ENCODE peak calls at places on chromosomes 16 and 17, in nine cellular contexts. N is endothelial cell of umbilical vein, O is upper lobe of right lung, E is left ventricle myocardium inferior, P is WTC11, J is fibroblast of the aortic adventitia, X is body of pancreas, B is type B pancreatic cell, D is Peyer's patch. I is an unnamed sample.

GRCh38 chr16:48561960-48562393 is 48.0 kb downstream of the N4BP1 start:
- DNase-seq in N (peak; percentile 58), O (no peak), E (no peak), P (no peak), J (peak; percentile 34), X (no peak), B (no peak), D (no peak), I (no peak)

GRCh38 chr16:81548901-81549546 is 104.4 kb downstream of the CMIP start:
- DNase-seq in N (no peak), O (no peak), E (no peak), P (no peak), J (no peak), X (peak; percentile 78), B (no peak), D (peak; percentile 81), I (no peak)

GRCh38 chr17:60602385-60602742 is 2.4 kb downstream of the PPM1D start:
- DNase-seq in N (no peak), O (no peak), E (no peak), P (no peak), J (no peak), X (peak; percentile 27), B (no peak), D (no peak), I (no peak)

GRCh38 chr16:56263711-56264608 is 72.7 kb downstream of the GNAO1 start:
- DNase-seq in N (no peak), O (no peak), E (peak; percentile 34), P (no peak), J (no peak), X (no peak), B (no peak), D (no peak), I (no peak)

GRCh38 chr17:4710693-4711634 is 532 bp downstream of the ARRB2 start:
- DNase-seq in N (no peak), O (no peak), E (no peak), P (peak; percentile 22), J (no peak), X (peak; percentile 16), B (no peak), D (no peak), I (peak; percentile 62)

GRCh38 chr17:57552114-57552601 is 192.9 kb downstream of the CCDC182 start:
- DNase-seq in N (no peak), O (no peak), E (no peak), P (peak; percentile 81), J (no peak), X (no peak), B (no peak), D (no peak), I (no peak)

GRCh38 chr17:12229315-12229714 is 208.6 kb downstream of the MAP2K4 start:
- DNase-seq in N (no peak), O (no peak), E (no peak), P (no peak), J (no peak), X (no peak), B (no peak), D (no peak), I (no peak)

GRCh38 chr17:31581491-31581890 is 190.0 kb downstream of the RAB11FIP4 start:
- DNase-seq in N (peak; percentile 60), O (no peak), E (peak; percentile 37), P (no peak), J (no peak), X (peak; percentile 27), B (no peak), D (no peak), I (no peak)

GRCh38 chr16:69393898-69394849 is 8.4 kb upstream of the TERF2 start:
- DNase-seq in N (no peak), O (no peak), E (no peak), P (no peak), J (no peak), X (no peak), B (no peak), D (no peak), I (no peak)

GRCh38 chr17:7634384-7634783 is 4.4 kb downstream of the SHBG start:
- DNase-seq in N (peak; percentile 51), O (no peak), E (peak; percentile 46), P (peak; percentile 85), J (peak; percentile 45), X (peak; percentile 41), B (no peak), D (no peak), I (no peak)

GRCh38 chr17:44005865-44006580 is 1.6 kb downstream of the NAGS start:
- DNase-seq in N (peak; percentile 48), O (peak; percentile 85), E (no peak), P (peak; percentile 77), J (no peak), X (peak; percentile 56), B (no peak), D (peak; percentile 83), I (no peak)
- TF ChIP-seq CTCF in N (no peak), O (peak; percentile 31), E (no peak), P (no peak), J (no peak), X (no peak), B (peak; percentile 24), D (peak; percentile 14), I (no peak)

DNA sequence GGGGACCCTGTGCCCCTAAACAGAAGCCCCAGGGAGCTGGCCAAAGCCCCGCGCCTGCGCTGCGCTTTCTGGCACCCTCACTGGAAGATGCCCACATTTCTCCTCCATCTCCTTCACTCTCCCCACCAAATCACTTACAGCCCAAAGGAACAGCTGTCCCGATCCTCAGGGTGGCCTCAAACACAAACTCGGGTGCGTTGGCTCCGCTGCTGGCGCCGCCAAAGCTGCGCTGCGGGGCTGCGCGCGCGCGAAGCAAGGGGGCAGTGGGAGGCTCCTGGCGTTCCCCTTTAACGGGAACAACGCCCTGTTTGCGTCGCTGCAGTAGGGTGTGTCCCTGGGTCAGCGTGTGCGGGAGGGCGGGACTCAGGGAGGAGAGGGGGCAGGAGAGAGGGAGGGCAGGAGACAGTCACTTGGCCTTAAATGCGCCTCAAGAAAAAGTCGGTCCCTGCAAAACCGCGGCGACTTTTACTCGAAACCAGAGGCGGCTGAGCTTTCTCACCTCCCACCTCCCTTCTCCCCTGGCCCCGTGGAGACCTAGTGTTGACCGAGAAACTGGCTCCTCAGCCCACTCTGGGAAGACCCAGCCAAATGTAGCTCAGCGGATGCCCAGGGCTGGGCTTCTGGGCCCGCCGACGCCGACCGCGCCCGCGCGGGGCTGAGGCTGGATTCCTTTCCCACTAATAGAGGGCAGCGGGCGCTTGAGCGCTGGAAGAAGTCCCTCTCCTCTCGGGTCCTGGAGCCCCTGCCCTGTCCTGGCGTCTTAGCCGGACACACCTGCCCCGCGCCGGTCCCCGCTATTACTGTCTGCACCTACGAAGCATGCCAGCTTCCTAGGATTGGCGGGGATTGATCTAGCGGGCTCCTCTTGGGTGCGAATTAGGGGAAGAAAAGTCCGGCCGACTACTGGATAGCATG is 2.6 kb downstream of the PMP22 start:
- DNase-seq in N (peak; percentile 63), O (peak; percentile 87), E (peak; percentile 92), P (peak; percentile 57), J (peak; percentile 94), X (peak; percentile 61), B (no peak), D (peak; percentile 93), I (no peak)
- TF ChIP-seq CTCF in N (no peak), O (no peak), E (peak; percentile 41), P (no peak), J (peak; percentile 47), X (no peak), B (no peak), D (no peak), I (no peak)

GRCh38 chr16:79409970-79410369 is 190.6 kb downstream of the MAF start:
- DNase-seq in N (no peak), O (no peak), E (no peak), P (no peak), J (no peak), X (no peak), B (no peak), D (no peak), I (no peak)
- TF ChIP-seq CTCF in N (no peak), O (no peak), E (no peak), P (no peak), J (no peak), X (no peak), B (no peak), D (no peak), I (no peak)

DNA sequence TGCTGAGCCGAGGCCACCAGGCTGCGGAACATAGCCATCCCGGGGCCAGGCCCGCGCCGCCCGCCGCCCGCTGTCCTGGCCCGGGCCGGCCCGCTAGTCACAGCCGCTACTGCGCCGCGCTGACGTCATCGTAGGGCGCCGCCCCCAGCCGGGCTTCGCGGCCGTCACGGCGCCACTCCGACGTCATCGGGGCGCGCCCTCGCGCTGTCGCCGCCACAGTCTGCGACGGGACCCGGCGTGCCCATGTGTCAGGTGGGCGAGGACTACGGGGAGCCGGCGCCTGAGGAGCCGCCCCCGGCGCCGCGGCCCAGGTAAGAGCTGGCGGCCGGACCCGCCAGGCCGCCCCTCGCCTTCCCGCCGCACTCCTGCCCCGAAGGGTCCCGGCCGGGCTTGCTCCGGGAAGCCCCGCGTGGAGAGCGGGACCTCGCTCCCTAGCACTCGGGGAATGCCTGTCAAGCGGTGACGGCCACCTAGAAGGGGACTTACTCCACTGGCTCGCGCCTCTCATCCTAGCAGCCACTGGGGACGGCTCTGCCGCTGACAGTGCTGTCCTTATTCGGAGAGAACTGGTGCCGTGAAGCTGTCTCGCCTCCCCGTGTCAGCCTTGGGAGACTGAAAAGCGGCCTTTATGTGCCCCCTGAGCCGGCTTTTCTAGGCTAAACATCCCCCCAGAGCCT is at the start of the genes CTU2 and RNF166:
- DNase-seq in N (peak; percentile 84), O (peak; percentile 96), E (peak; percentile 93), P (peak; percentile 90), J (peak; percentile 81), X (peak; percentile 92), B (peak; percentile 94), D (peak; percentile 95), I (peak; percentile 85)
- TF ChIP-seq CTCF in N (no peak), O (no peak), E (no peak), P (no peak), J (no peak), X (no peak), B (no peak), D (no peak), I (no peak)

I was measured in CD8-positive, alpha-beta T cell.